ENCODE peak calls at places on chromosomes 3 and 15, in eight cellular contexts. A is IMR-90, E is HCT116, Y is H1, O is HepG2, L is esophagus muscularis mucosa, H is heart left ventricle, J is gastrocnemius medialis. X is an unnamed sample. For H3K36me3, the result is how much of the 10 kb centered on the place peaks cover.

GRCh38 chr15:33045066-33045810 is 149.3 kb downstream of the FMN1 start:
- DNase-seq in L (no peak), H (no peak), O (no peak), J (no peak), A (peak), E (no peak), Y (no peak), X (no peak)

GRCh38 chr15:52295421-52295991 is at the start of gene MYO5C:
- DNase-seq in L (no peak), E (peak), J (peak), Y (peak), H (peak), O (peak), A (no peak), X (peak)

GRCh38 chr15:31303434-31304073 is 23.1 kb upstream of the KLF13 start:
- DNase-seq in J (peak), E (no peak), H (no peak), A (no peak), L (peak), Y (no peak), O (no peak), X (no peak)

GRCh38 chr3:160006282-160007163 is 17.9 kb downstream of the IL12A start:
- DNase-seq in O (peak), E (peak), L (no peak), H (peak), J (peak), A (peak), Y (no peak), X (peak)

GRCh38 chr3:61682671-61683408 is 121.5 kb downstream of the PTPRG start:
- DNase-seq in E (peak), J (no peak), H (no peak), O (no peak), Y (no peak), L (no peak), A (peak), X (peak)

GRCh38 chr3:15315003-15315402 is 17.4 kb downstream of the SH3BP5 start:
- DNase-seq in H (no peak), E (no peak), J (peak), L (no peak), Y (no peak), O (no peak), A (no peak), X (no peak)

GRCh38 chr15:35437157-35437556 is 108.8 kb downstream of the DPH6 start:
- DNase-seq in A (peak), O (no peak), E (peak), Y (no peak), H (no peak), J (no peak), L (no peak), X (no peak)

GRCh38 chr15:25176616-25176923 is 221.8 kb downstream of the SNRPN start:
- DNase-seq in A (no peak), L (no peak), O (no peak), Y (no peak), E (no peak), H (peak), J (no peak), X (no peak)

GRCh38 chr3:96869316-96869715 is 54.9 kb downstream of the EPHA6 start:
- DNase-seq in H (no peak), E (no peak), L (no peak), A (no peak), Y (no peak), O (no peak), J (no peak), X (no peak)

GRCh38 chr3:16060945-16061344 is 113.5 kb upstream of the GALNT15 start:
- DNase-seq in A (peak), L (no peak), Y (no peak), E (no peak), O (no peak), H (no peak), J (peak), X (peak)

GRCh38 chr3:57544181-57545125 is at the start of gene DNAH12:
- DNase-seq in O (peak), J (no peak), Y (peak), E (no peak), L (no peak), H (no peak), A (no peak), X (no peak)

GRCh38 chr3:114104414-114104813 is 47.9 kb downstream of the QTRT2 start:
- DNase-seq in Y (no peak), J (no peak), O (no peak), L (no peak), H (no peak), A (peak), E (no peak), X (no peak)

GRCh38 chr15:88894348-88894818 is 961 bp downstream of the HAPLN3 start:
- DNase-seq in A (no peak), H (no peak), Y (no peak), J (peak), O (peak), L (no peak), E (no peak), X (no peak)

GRCh38 chr3:70531063-70531657 is 218.7 kb upstream of the MDFIC2 start:
- DNase-seq in L (no peak), O (peak), J (no peak), Y (no peak), A (peak), H (no peak), E (no peak), X (no peak)

GRCh38 chr3:21801631-21802030 is 50.6 kb upstream of the ZNF385D start:
- DNase-seq in Y (no peak), A (no peak), L (no peak), H (no peak), E (no peak), J (no peak), O (no peak), X (no peak)

GRCh38 chr3:13420817-13421755 is 964 bp upstream of the NUP210 start:
- DNase-seq in L (no peak), H (no peak), A (no peak), O (no peak), J (no peak), E (no peak), Y (no peak), X (peak)

GRCh38 chr3:61141697-61142096 is 109.6 kb downstream of the FHIT start:
- DNase-seq in H (no peak), O (no peak), E (no peak), L (no peak), A (no peak), J (no peak), Y (peak), X (no peak)

GRCh38 chr15:25742421-25743159 is 120.5 kb downstream of the ATP10A start:
- DNase-seq in Y (no peak), L (peak), E (no peak), J (no peak), O (no peak), A (no peak), H (no peak), X (no peak)

GRCh38 chr3:29759443-29760033 is 478.7 kb downstream of the RBMS3 start:
- DNase-seq in E (no peak), A (peak), O (no peak), Y (no peak), L (no peak), J (peak), H (peak), X (no peak)

GRCh38 chr3:22010997-22011396 is 260.0 kb upstream of the ZNF385D start:
- DNase-seq in L (no peak), O (no peak), J (no peak), E (no peak), Y (no peak), H (no peak), A (no peak), X (no peak)

GRCh38 chr3:46811615-46812236 is 51.5 kb downstream of the MYL3 start:
- DNase-seq in H (no peak), O (no peak), E (no peak), Y (peak), A (no peak), L (no peak), J (no peak), X (no peak)

GRCh38 chr3:190258634-190259033 is 63.6 kb downstream of the CLDN1 start:
- DNase-seq in L (no peak), A (peak), J (no peak), Y (no peak), H (peak), O (peak), E (no peak), X (no peak)

GRCh38 chr3:61157414-61157813 is 93.8 kb downstream of the FHIT start:
- DNase-seq in Y (no peak), L (no peak), A (no peak), H (no peak), O (no peak), E (no peak), J (no peak), X (no peak)

GRCh38 chr15:51750942-51751686 is at the start of gene TMOD2:
- DNase-seq in A (peak), L (peak), Y (no peak), J (no peak), O (no peak), E (no peak), H (peak), X (no peak)

GRCh38 chr3:138867996-138868395 is 33.3 kb upstream of the PIK3CB start:
- DNase-seq in O (no peak), Y (no peak), E (no peak), H (no peak), A (no peak), J (no peak), L (no peak), X (no peak)

GRCh38 chr3:155065537-155065936 is 14.6 kb upstream of the MME start:
- DNase-seq in Y (no peak), L (no peak), E (no peak), O (no peak), H (no peak), J (peak), A (peak), X (no peak)

GRCh38 chr3:43892535-43892934 is 201.8 kb downstream of the ABHD5 start:
- DNase-seq in E (no peak), L (no peak), H (no peak), O (no peak), J (no peak), Y (no peak), A (no peak), X (no peak)

GRCh38 chr15:80492874-80493273 is 88.7 kb downstream of the ARNT2 start:
- DNase-seq in H (no peak), O (no peak), Y (no peak), J (no peak), E (no peak), L (no peak), A (no peak), X (no peak)

GRCh38 chr15:95129589-95129988 is 898.2 kb downstream of the MCTP2 start:
- DNase-seq in Y (no peak), E (no peak), A (peak), J (no peak), H (peak), L (no peak), O (no peak), X (no peak)

GRCh38 chr3:170211668-170212067 is 10.6 kb upstream of the PRKCI start:
- DNase-seq in L (no peak), H (no peak), J (no peak), O (no peak), E (no peak), A (no peak), Y (no peak), X (no peak)

GRCh38 chr15:52019394-52020252 is 604 bp downstream of the MAPK6 start:
- DNase-seq in E (no peak), A (peak), L (peak), H (peak), Y (no peak), J (peak), O (peak), X (peak)

GRCh38 chr3:172629470-172629869 is 81.4 kb downstream of the NCEH1 start:
- DNase-seq in E (no peak), Y (no peak), A (no peak), J (no peak), O (no peak), L (peak), H (no peak), X (no peak)

GRCh38 chr3:98540346-98540745 is 8.6 kb downstream of the GPR15 start:
- DNase-seq in L (no peak), E (no peak), Y (no peak), O (no peak), A (no peak), H (no peak), J (no peak), X (no peak)

GRCh38 chr15:27865323-27865922 is 233.7 kb downstream of the OCA2 start:
- DNase-seq in L (peak), Y (no peak), E (no peak), O (no peak), A (no peak), J (no peak), H (no peak), X (no peak)

GRCh38 chr3:30042274-30042859 is 564.0 kb upstream of the TGFBR2 start:
- DNase-seq in H (peak), E (peak), O (peak), L (no peak), A (peak), Y (no peak), J (peak), X (peak)

GRCh38 chr3:15654891-15655290 is 53.3 kb downstream of the BTD start:
- DNase-seq in Y (no peak), H (no peak), J (no peak), O (no peak), L (peak), A (no peak), E (no peak), X (no peak)

GRCh38 chr3:134721214-134721613 is 70.4 kb upstream of the KY start:
- DNase-seq in E (no peak), A (no peak), H (no peak), Y (no peak), L (no peak), J (no peak), O (no peak), X (no peak)

GRCh38 chr3:128425142-128425845 is 41.4 kb downstream of the DNAJB8 start:
- DNase-seq in O (no peak), Y (no peak), E (no peak), H (no peak), L (no peak), A (no peak), J (no peak), X (no peak)
- H3K27ac ChIP-seq in O (no peak), Y (no peak), E (peak), H (no peak), L (no peak), A (no peak), J (no peak), X (no peak)

GRCh38 chr15:99250494-99251435 is 516 bp upstream of the LRRC28 start:
- DNase-seq in Y (peak), L (peak), J (peak), E (peak), A (peak), O (peak), H (peak), X (peak)

GRCh38 chr15:99249270-99249817 is at the start of gene TTC23:
- DNase-seq in L (no peak), A (peak), J (no peak), H (peak), Y (no peak), E (peak), O (peak), X (no peak)

GRCh38 chr15:99250001-99250400 is 620 bp upstream of the TTC23 start:
- DNase-seq in E (no peak), O (no peak), L (no peak), Y (no peak), A (no peak), J (no peak), H (no peak), X (no peak)

GRCh38 chr15:99252326-99252725 is 1.0 kb downstream of the LRRC28 start:
- DNase-seq in Y (no peak), J (no peak), L (no peak), O (no peak), A (no peak), H (no peak), E (no peak), X (no peak)

GRCh38 chr15:99251436-99251821 is at the start of gene LRRC28:
- DNase-seq in J (no peak), O (peak), H (no peak), L (no peak), Y (no peak), E (no peak), A (no peak), X (no peak)
- TF ChIP-seq POLR2A in J (no peak), O (peak), H (peak), L (peak), Y (peak), E (peak), A (no peak), X (no peak)

GRCh38 chr15:78927077-78927790 is 17.6 kb downstream of the CTSH start:
- DNase-seq in L (no peak), Y (no peak), E (no peak), O (no peak), H (no peak), J (no peak), A (no peak), X (no peak)
- H3K36me3 ChIP-seq in L (under half), Y (under half), E (under half), O (half or more), H (under half), J (under half), A (under half), X (under half)

GRCh38 chr3:69405067-69405466 is 19.2 kb upstream of the FRMD4B start:
- DNase-seq in J (no peak), H (no peak), E (no peak), O (no peak), L (no peak), A (no peak), Y (no peak), X (no peak)

GRCh38 chr3:69407908-69408307 is 22.0 kb upstream of the FRMD4B start:
- DNase-seq in A (no peak), L (no peak), O (no peak), H (no peak), Y (no peak), J (no peak), E (no peak), X (no peak)

GRCh38 chr3:69400688-69401087 is 14.8 kb upstream of the FRMD4B start:
- DNase-seq in A (no peak), E (no peak), Y (no peak), L (no peak), J (no peak), H (no peak), O (no peak), X (no peak)

GRCh38 chr3:69406156-69406555 is 20.3 kb upstream of the FRMD4B start:
- DNase-seq in E (no peak), Y (no peak), J (no peak), O (no peak), A (no peak), L (no peak), H (peak), X (peak)

DNA sequence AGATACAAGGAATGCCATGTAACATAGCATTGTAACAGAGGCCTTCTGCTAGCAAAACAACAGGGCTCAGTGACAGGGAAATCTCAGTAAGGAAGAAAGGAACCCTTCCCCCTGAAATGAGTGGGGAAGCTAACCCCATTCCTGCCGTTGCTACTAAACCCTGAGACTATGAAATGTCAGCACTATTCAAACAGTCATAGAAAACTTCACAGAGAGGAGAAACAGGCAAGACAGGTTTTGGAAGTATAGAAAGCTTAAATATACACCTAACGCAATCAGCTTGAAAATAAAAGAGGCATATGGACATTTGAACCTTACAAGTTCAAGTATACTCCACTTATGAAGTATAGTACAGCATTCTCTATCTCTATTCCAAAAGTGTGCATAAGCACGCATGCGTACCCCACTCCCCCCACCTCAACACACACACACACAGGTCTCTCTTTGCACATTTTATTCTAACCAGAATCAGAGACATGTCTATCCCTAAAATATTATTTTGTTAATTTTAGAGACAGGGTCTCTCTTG is 17.6 kb upstream of the FRMD4B start:
- DNase-seq in O (no peak), L (no peak), Y (no peak), A (no peak), E (no peak), H (no peak), J (no peak), X (no peak)
- H3K27ac ChIP-seq in O (no peak), L (no peak), Y (no peak), A (no peak), E (no peak), H (no peak), J (no peak), X (no peak)

X was measured in tibial nerve.